ENCODE peak calls at places on chromosomes 3 and 15, in seven cellular contexts. One of them, this sample, is unnamed.

GRCh38 chr3:157840513-157840912 is 265.7 kb downstream of the SHOX2 start:
- DNase-seq in HepG2: no peak
- DNase-seq in HCT116: no peak
- DNase-seq in GM12878: no peak
- DNase-seq in K562: no peak
- DNase-seq in SK-N-SH: no peak
- DNase-seq in H1: no peak
- DNase-seq in this sample: no peak

GRCh38 chr3:198027045-198027798 is 67.2 kb downstream of the LMLN start:
- DNase-seq in HepG2: no peak
- DNase-seq in HCT116: no peak
- DNase-seq in GM12878: no peak
- DNase-seq in K562: peak; percentile 53
- DNase-seq in SK-N-SH: no peak
- DNase-seq in H1: no peak
- DNase-seq in this sample: no peak

GRCh38 chr15:30042556-30042955 is 40.2 kb upstream of the GOLGA8J start:
- DNase-seq in HepG2: no peak
- DNase-seq in HCT116: no peak
- DNase-seq in GM12878: no peak
- DNase-seq in K562: no peak
- DNase-seq in SK-N-SH: no peak
- DNase-seq in H1: no peak
- DNase-seq in this sample: no peak

GRCh38 chr15:31082771-31083393 is 18.6 kb downstream of the TRPM1 start:
- DNase-seq in HepG2: no peak
- DNase-seq in HCT116: no peak
- DNase-seq in GM12878: no peak
- DNase-seq in K562: no peak
- DNase-seq in SK-N-SH: no peak
- DNase-seq in H1: no peak
- DNase-seq in this sample: no peak

GRCh38 chr15:39969871-39970270 is 36.0 kb downstream of the EIF2AK4 start:
- DNase-seq in HepG2: no peak
- DNase-seq in HCT116: peak; percentile 4
- DNase-seq in GM12878: no peak
- DNase-seq in K562: no peak
- DNase-seq in SK-N-SH: no peak
- DNase-seq in H1: no peak
- DNase-seq in this sample: peak; percentile 1

GRCh38 chr3:168162172-168162571 is 66.4 kb upstream of the GOLIM4 start:
- DNase-seq in HepG2: no peak
- DNase-seq in HCT116: no peak
- DNase-seq in GM12878: no peak
- DNase-seq in K562: no peak
- DNase-seq in SK-N-SH: no peak
- DNase-seq in H1: no peak
- DNase-seq in this sample: no peak

GRCh38 chr3:108455212-108455705 is 55.1 kb downstream of the MYH15 start:
- DNase-seq in HepG2: no peak
- DNase-seq in HCT116: no peak
- DNase-seq in GM12878: no peak
- DNase-seq in K562: no peak
- DNase-seq in SK-N-SH: no peak
- DNase-seq in H1: no peak
- DNase-seq in this sample: no peak

GRCh38 chr15:101469520-101470288 is 19.8 kb downstream of the PCSK6 start:
- DNase-seq in HepG2: no peak
- DNase-seq in HCT116: no peak
- DNase-seq in GM12878: no peak
- DNase-seq in K562: no peak
- DNase-seq in SK-N-SH: peak; percentile 47
- DNase-seq in H1: no peak
- DNase-seq in this sample: no peak

GRCh38 chr15:60444289-60444912 is 34.5 kb downstream of the ICE2 start:
- DNase-seq in HepG2: peak; percentile 28
- DNase-seq in HCT116: no peak
- DNase-seq in GM12878: no peak
- DNase-seq in K562: no peak
- DNase-seq in SK-N-SH: peak; percentile 10
- DNase-seq in H1: no peak
- DNase-seq in this sample: peak; percentile 36

GRCh38 chr3:184231671-184232070 is 2.3 kb downstream of the VWA5B2 start:
- DNase-seq in HepG2: no peak
- DNase-seq in HCT116: no peak
- DNase-seq in GM12878: no peak
- DNase-seq in K562: no peak
- DNase-seq in SK-N-SH: no peak
- DNase-seq in H1: no peak
- DNase-seq in this sample: no peak

GRCh38 chr3:180594631-180595348 is 7.2 kb upstream of the TTC14 start:
- DNase-seq in HepG2: peak; percentile 13
- DNase-seq in HCT116: peak; percentile 22
- DNase-seq in GM12878: peak; percentile 26
- DNase-seq in K562: no peak
- DNase-seq in SK-N-SH: peak; percentile 39
- DNase-seq in H1: no peak
- DNase-seq in this sample: peak; percentile 83

GRCh38 chr3:94115482-94115881 is 52.6 kb downstream of the NSUN3 start:
- DNase-seq in HepG2: no peak
- DNase-seq in HCT116: peak; percentile 3
- DNase-seq in GM12878: no peak
- DNase-seq in K562: no peak
- DNase-seq in SK-N-SH: peak; percentile 27
- DNase-seq in H1: no peak
- DNase-seq in this sample: peak; percentile 27

GRCh38 chr15:74318376-74319137 is 48.9 kb downstream of the CYP11A1 start:
- DNase-seq in HepG2: no peak
- DNase-seq in HCT116: no peak
- DNase-seq in GM12878: no peak
- DNase-seq in K562: no peak
- DNase-seq in SK-N-SH: no peak
- DNase-seq in H1: no peak
- DNase-seq in this sample: no peak

GRCh38 chr3:14791343-14791945 is 27.3 kb upstream of the FGD5 start:
- DNase-seq in HepG2: peak; percentile 46
- DNase-seq in HCT116: peak; percentile 37
- DNase-seq in GM12878: no peak
- DNase-seq in K562: peak; percentile 83
- DNase-seq in SK-N-SH: peak; percentile 85
- DNase-seq in H1: peak; percentile 57
- DNase-seq in this sample: peak; percentile 83

GRCh38 chr15:52745326-52746161 is 44.6 kb downstream of the ONECUT1 start:
- DNase-seq in HepG2: no peak
- DNase-seq in HCT116: no peak
- DNase-seq in GM12878: no peak
- DNase-seq in K562: no peak
- DNase-seq in SK-N-SH: no peak
- DNase-seq in H1: peak; percentile 79
- DNase-seq in this sample: no peak

GRCh38 chr3:152071924-152072323 is 196.8 kb upstream of the MBNL1 start:
- DNase-seq in HepG2: peak; percentile 19
- DNase-seq in HCT116: peak; percentile 1
- DNase-seq in GM12878: no peak
- DNase-seq in K562: no peak
- DNase-seq in SK-N-SH: peak; percentile 20
- DNase-seq in H1: no peak
- DNase-seq in this sample: peak; percentile 35

GRCh38 chr3:13301295-13301987 is 118.7 kb downstream of the NUP210 start:
- DNase-seq in HepG2: peak; percentile 65
- DNase-seq in HCT116: peak; percentile 12
- DNase-seq in GM12878: peak; percentile 28
- DNase-seq in K562: peak; percentile 51
- DNase-seq in SK-N-SH: no peak
- DNase-seq in H1: peak; percentile 74
- DNase-seq in this sample: no peak

GRCh38 chr3:31341130-31341529 is 191.6 kb upstream of the STT3B start:
- DNase-seq in HepG2: peak; percentile 52
- DNase-seq in HCT116: no peak
- DNase-seq in GM12878: no peak
- DNase-seq in K562: no peak
- DNase-seq in SK-N-SH: peak; percentile 2
- DNase-seq in H1: no peak
- DNase-seq in this sample: no peak

GRCh38 chr3:127743676-127744075 is 70.9 kb downstream of the ABTB1 start:
- DNase-seq in HepG2: no peak
- DNase-seq in HCT116: no peak
- DNase-seq in GM12878: no peak
- DNase-seq in K562: no peak
- DNase-seq in SK-N-SH: no peak
- DNase-seq in H1: no peak
- DNase-seq in this sample: no peak
- TF ChIP-seq JUND in HepG2: no peak
- TF ChIP-seq JUND in HCT116: no peak
- TF ChIP-seq JUND in GM12878: no peak
- TF ChIP-seq JUND in K562: no peak
- TF ChIP-seq JUND in SK-N-SH: no peak
- TF ChIP-seq JUND in H1: no peak
- TF ChIP-seq JUND in this sample: no peak

GRCh38 chr15:82978438-82978837 is 7.6 kb upstream of the RAMAC start:
- DNase-seq in HepG2: no peak
- DNase-seq in HCT116: no peak
- DNase-seq in GM12878: no peak
- DNase-seq in K562: no peak
- DNase-seq in SK-N-SH: no peak
- DNase-seq in H1: no peak
- DNase-seq in this sample: no peak
- TF ChIP-seq JUND in HepG2: no peak
- TF ChIP-seq JUND in HCT116: no peak
- TF ChIP-seq JUND in GM12878: no peak
- TF ChIP-seq JUND in K562: no peak
- TF ChIP-seq JUND in SK-N-SH: no peak
- TF ChIP-seq JUND in H1: no peak
- TF ChIP-seq JUND in this sample: no peak

GRCh38 chr3:172846103-172846561 is 95.6 kb downstream of the ECT2 start:
- DNase-seq in HepG2: no peak
- DNase-seq in HCT116: no peak
- DNase-seq in GM12878: no peak
- DNase-seq in K562: no peak
- DNase-seq in SK-N-SH: no peak
- DNase-seq in H1: no peak
- DNase-seq in this sample: no peak
- TF ChIP-seq JUND in HepG2: no peak
- TF ChIP-seq JUND in HCT116: no peak
- TF ChIP-seq JUND in GM12878: no peak
- TF ChIP-seq JUND in K562: peak; percentile 18
- TF ChIP-seq JUND in SK-N-SH: no peak
- TF ChIP-seq JUND in H1: no peak
- TF ChIP-seq JUND in this sample: no peak

GRCh38 chr3:124850633-124851032 is 36.5 kb downstream of the ITGB5 start:
- DNase-seq in HepG2: no peak
- DNase-seq in HCT116: no peak
- DNase-seq in GM12878: no peak
- DNase-seq in K562: no peak
- DNase-seq in SK-N-SH: no peak
- DNase-seq in H1: no peak
- DNase-seq in this sample: no peak

GRCh38 chr3:124846189-124846588 is 41.0 kb downstream of the ITGB5 start:
- DNase-seq in HepG2: no peak
- DNase-seq in HCT116: no peak
- DNase-seq in GM12878: no peak
- DNase-seq in K562: no peak
- DNase-seq in SK-N-SH: no peak
- DNase-seq in H1: no peak
- DNase-seq in this sample: no peak

GRCh38 chr3:124847863-124848262 is 39.3 kb downstream of the ITGB5 start:
- DNase-seq in HepG2: no peak
- DNase-seq in HCT116: no peak
- DNase-seq in GM12878: no peak
- DNase-seq in K562: no peak
- DNase-seq in SK-N-SH: peak; percentile 43
- DNase-seq in H1: no peak
- DNase-seq in this sample: no peak

GRCh38 chr3:124850212-124850611 is 37.0 kb downstream of the ITGB5 start:
- DNase-seq in HepG2: no peak
- DNase-seq in HCT116: no peak
- DNase-seq in GM12878: no peak
- DNase-seq in K562: no peak
- DNase-seq in SK-N-SH: no peak
- DNase-seq in H1: no peak
- DNase-seq in this sample: no peak

DNA sequence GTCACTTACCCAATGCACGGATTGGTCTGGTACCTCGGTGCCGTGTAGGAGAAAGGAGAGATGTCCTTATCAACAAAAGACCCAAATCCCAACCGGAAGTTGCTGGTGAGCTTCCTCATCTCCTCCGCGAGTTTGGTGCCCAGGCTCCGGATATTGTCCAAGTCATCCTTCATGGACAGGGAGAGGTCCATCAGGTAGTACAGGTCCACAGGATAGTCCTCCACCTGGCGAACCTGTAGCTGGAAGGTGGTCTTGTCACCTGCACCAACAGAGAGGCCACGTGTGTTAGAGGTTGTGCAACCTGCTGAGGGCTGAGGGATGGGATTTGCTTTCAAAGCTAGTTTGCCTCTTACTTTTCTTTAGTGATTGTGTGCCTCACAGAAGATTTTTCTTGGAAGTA is 38.9 kb downstream of the ITGB5 start:
- DNase-seq in HepG2: no peak
- DNase-seq in HCT116: no peak
- DNase-seq in GM12878: no peak
- DNase-seq in K562: no peak
- DNase-seq in SK-N-SH: no peak
- DNase-seq in H1: no peak
- DNase-seq in this sample: no peak
- TF ChIP-seq JUND in HepG2: no peak
- TF ChIP-seq JUND in HCT116: no peak
- TF ChIP-seq JUND in GM12878: no peak
- TF ChIP-seq JUND in K562: no peak
- TF ChIP-seq JUND in SK-N-SH: no peak
- TF ChIP-seq JUND in H1: no peak
- TF ChIP-seq JUND in this sample: no peak